ENCODE peak calls at places on chromosome 12, in four cellular contexts. F is AG10803, S is AG09309, W is OCI-LY7. O is an unnamed sample.

GRCh38 chr12:47781479-47782371 is 8.7 kb downstream of the SLC48A1 start:
- DNase-seq in F (no peak), S (no peak), W (no peak), O (no peak)

GRCh38 chr12:103807561-103808238 is 33.3 kb downstream of the NT5DC3 start:
- DNase-seq in F (no peak), S (no peak), W (no peak), O (no peak)

GRCh38 chr12:18967814-18968213 is 161.7 kb upstream of the PLEKHA5 start:
- DNase-seq in F (no peak), S (no peak), W (no peak), O (no peak)

GRCh38 chr12:120466560-120467315 is 2.8 kb downstream of the SRSF9 start:
- DNase-seq in F (peak), S (no peak), W (peak), O (peak)

GRCh38 chr12:60830381-60830780 is 1234.6 kb downstream of the SLC16A7 start:
- DNase-seq in F (no peak), S (no peak), W (no peak), O (no peak)

GRCh38 chr12:95712269-95712668 is 78.3 kb downstream of the NTN4 start:
- DNase-seq in F (no peak), S (no peak), W (no peak), O (no peak)

GRCh38 chr12:100127766-100128508 is 14.7 kb downstream of the BLTP3B start:
- DNase-seq in F (peak), S (peak), W (peak), O (peak)

GRCh38 chr12:12537421-12537820 is 25.2 kb downstream of the DUSP16 start:
- DNase-seq in F (peak), S (no peak), W (no peak), O (no peak)

GRCh38 chr12:116659771-116660481 is 77.9 kb downstream of the SPRING1 start:
- DNase-seq in F (no peak), S (no peak), W (no peak), O (no peak)

GRCh38 chr12:124814741-124815613 is 48.7 kb downstream of the SCARB1 start:
- DNase-seq in F (no peak), S (no peak), W (no peak), O (no peak)

GRCh38 chr12:46977976-46978375 is 101.4 kb upstream of the PCED1B start:
- DNase-seq in F (peak), S (no peak), W (no peak), O (no peak)

GRCh38 chr12:117013726-117014125 is 85.5 kb downstream of the TESC start:
- DNase-seq in F (no peak), S (no peak), W (no peak), O (no peak)

GRCh38 chr12:109147954-109148353 is 31.6 kb downstream of the ACACB start:
- DNase-seq in F (peak), S (peak), W (no peak), O (no peak)

GRCh38 chr12:5685935-5686334 is 254.0 kb downstream of the NTF3 start:
- DNase-seq in F (no peak), S (no peak), W (no peak), O (no peak)
- H3K4me3 ChIP-seq in F (no peak), S (no peak), W (no peak), O (no peak)

GRCh38 chr12:114848661-114849060 is 164.7 kb upstream of the TBX3 start:
- DNase-seq in F (peak), S (peak), W (no peak), O (no peak)
- H3K4me3 ChIP-seq in F (no peak), S (no peak), W (no peak), O (no peak)

DNA sequence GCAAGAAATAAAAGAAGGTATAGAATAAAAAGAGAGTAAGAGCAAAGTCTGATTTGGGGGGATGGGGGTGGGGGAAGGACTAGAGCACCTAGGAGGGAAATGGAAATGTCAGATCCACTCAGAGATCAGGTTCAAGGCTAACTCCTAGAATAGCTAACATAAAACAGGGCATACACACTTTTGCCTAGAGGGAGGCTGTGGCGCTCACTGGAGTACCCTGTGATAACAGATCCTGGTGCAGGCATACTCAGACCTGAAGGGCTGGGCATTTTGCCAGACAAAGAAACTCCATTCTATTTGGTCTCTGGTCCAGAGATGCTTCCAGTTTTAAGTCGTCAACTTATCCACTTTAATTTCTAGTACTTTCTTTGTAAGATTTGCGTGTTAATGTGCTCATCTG is 5.8 kb downstream of the CTDSP2 start:
- DNase-seq in F (no peak), S (no peak), W (no peak), O (no peak)
- H3K4me3 ChIP-seq in F (no peak), S (no peak), W (no peak), O (no peak)

GRCh38 chr12:52308807-52309425 is 12.3 kb downstream of the KRT83 start:
- DNase-seq in F (no peak), S (no peak), W (no peak), O (no peak)
- H3K4me3 ChIP-seq in F (peak), S (no peak), W (no peak), O (no peak)

DNA sequence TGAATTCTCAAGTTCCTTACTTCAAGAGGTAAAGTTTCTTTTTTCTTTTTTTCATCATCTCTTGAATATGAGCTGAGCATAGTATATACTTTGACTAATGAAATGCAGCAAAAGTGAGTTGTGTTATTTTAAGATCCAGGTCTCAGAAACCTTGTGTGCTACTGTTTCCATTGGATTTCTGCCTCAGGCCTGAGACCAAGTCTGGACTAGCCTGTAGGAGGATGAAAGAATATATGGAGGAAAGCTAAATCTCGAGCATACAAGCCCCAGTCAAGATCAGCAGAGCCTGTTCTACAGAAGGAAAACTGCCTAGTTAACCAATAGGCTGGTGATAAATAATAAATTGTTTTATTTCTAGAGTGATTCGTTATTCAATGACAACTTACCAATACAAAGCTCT is 652.5 kb downstream of the C12orf50 start:
- DNase-seq in F (no peak), S (no peak), W (no peak), O (no peak)
- H3K4me3 ChIP-seq in F (no peak), S (no peak), W (no peak), O (no peak)

DNA sequence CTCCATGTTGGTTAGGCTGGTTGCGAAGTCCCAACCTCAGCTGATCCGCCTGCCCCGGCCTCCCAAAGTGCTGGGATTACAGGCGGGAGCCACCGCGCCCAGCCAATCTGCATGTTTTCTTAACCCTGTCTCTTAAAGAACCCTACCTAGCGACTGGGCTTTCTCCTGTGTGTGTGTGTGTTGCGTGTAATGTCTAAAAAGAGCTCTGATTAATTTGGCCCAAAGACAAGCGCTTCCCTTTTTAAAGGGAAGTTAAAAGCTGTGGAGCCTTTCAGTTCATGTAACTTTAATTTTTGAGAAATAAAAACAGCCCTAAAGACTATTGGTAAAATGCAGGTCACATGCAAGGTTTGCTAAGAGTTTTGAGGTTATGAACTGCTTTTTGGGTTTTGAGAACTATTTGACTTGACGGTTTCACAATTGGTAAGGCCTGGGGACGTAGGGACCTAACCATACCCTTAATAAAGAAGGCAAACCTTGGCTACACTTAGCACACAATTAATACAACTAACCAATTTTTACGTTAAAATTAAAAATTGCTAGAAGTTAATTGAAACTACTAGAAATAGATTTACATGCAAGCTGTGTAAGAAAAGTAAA is 103.2 kb downstream of the KCNMB4 start:
- DNase-seq in F (no peak), S (no peak), W (no peak), O (no peak)
- H3K4me3 ChIP-seq in F (no peak), S (no peak), W (no peak), O (no peak)

GRCh38 chr12:10558291-10558690 is 52.6 kb downstream of the EIF2S3B start:
- DNase-seq in F (no peak), S (no peak), W (peak), O (no peak)

GRCh38 chr12:10554971-10555481 is 49.3 kb downstream of the EIF2S3B start:
- DNase-seq in F (no peak), S (no peak), W (no peak), O (peak)

GRCh38 chr12:10557329-10557728 is 51.6 kb downstream of the EIF2S3B start:
- DNase-seq in F (no peak), S (no peak), W (peak), O (no peak)

GRCh38 chr12:10559241-10559640 is 53.6 kb downstream of the EIF2S3B start:
- DNase-seq in F (no peak), S (no peak), W (peak), O (peak)

GRCh38 chr12:10557766-10558165 is 52.1 kb downstream of the EIF2S3B start:
- DNase-seq in F (no peak), S (no peak), W (peak), O (no peak)
- H3K4me3 ChIP-seq in F (no peak), S (no peak), W (peak), O (no peak)

DNA sequence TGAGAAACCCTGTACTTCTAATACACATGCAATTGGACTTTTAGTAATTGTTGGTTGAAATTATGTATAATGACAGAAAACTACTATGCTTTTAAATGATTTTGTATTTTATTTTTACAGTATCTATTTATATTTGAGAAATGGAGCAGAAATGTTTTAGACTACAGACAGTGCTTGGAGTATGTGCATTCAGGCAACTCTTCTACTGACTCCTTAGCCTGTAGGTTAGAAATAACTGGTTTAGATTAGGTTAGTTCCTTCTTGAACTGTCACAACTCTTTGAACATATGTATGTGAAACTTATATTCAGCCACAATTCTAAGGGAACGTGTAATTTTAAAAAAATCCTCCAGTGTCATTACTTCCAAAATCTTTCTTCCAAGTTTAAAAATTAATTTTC is 1.7 kb downstream of the FGFR1OP2 start:
- DNase-seq in F (no peak), S (no peak), W (peak), O (no peak)
- H3K4me3 ChIP-seq in F (peak), S (peak), W (peak), O (peak)

GRCh38 chr12:112107306-112107705 is 1.3 kb downstream of the NAA25 start:
- DNase-seq in F (no peak), S (no peak), W (no peak), O (no peak)
- H3K4me3 ChIP-seq in F (peak), S (peak), W (peak), O (peak)

GRCh38 chr12:93537769-93538168 is 34.7 kb upstream of the SOCS2 start:
- DNase-seq in F (no peak), S (no peak), W (no peak), O (no peak)

GRCh38 chr12:93539821-93540220 is 32.7 kb upstream of the SOCS2 start:
- DNase-seq in F (peak), S (no peak), W (no peak), O (no peak)

GRCh38 chr12:93533310-93533709 is 39.2 kb upstream of the SOCS2 start:
- DNase-seq in F (no peak), S (no peak), W (no peak), O (no peak)

GRCh38 chr12:93536766-93537515 is 35.5 kb upstream of the SOCS2 start:
- DNase-seq in F (peak), S (no peak), W (peak), O (no peak)

DNA sequence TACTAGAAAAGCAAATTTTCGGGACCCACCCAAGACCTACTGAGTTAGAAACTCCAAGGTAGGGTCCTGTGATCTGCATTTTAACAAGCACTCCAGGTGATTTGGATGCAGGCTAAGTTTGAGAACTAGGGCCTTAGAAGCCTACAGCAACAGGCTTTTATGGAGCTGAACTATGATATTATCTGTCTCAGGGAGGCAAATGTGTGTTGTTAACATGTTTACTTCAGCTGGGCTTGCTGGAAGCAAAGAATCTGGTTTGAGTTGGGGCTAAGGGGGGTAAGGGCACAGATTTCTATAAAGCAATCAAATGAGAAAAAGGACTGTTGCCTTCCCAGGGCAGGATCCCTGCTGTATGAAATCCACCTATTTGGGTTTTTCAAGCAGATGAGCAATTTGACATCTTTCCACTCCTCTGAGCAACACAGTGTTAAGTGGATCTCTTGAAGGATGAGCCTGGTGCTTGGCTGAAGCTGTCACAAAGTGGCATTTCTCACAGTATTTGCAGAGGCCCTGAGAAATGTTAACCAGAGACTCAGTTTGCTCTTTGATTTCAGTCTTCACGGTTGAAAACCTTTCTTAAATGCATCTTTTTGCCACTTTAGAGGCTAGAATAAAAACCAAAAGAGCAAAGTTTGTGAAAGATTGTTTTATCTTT is 36.2 kb upstream of the SOCS2 start:
- DNase-seq in F (no peak), S (no peak), W (peak), O (no peak)
- H3K4me3 ChIP-seq in F (no peak), S (no peak), W (peak), O (no peak)